ENCODE peak calls at places on chromosomes 5 and 9, in ten cellular contexts. W is SK-N-SH, D is upper lobe of left lung, J is esophagus muscularis mucosa, B is ovary, K is transverse colon, X is GM12878, G is HepG2, V is H1, M is stomach. C is an unnamed sample.

GRCh38 chr5:135034186-135034962 is at the start of gene PITX1:
- DNase-seq in W (peak; percentile 70), D (peak; percentile 87), J (no peak), B (peak; percentile 55), K (peak; percentile 65), X (no peak), G (peak; percentile 52), V (peak; percentile 80), M (peak; percentile 69), C (no peak)

GRCh38 chr5:145101246-145101645 is 733.9 kb downstream of the PRELID2 start:
- DNase-seq in W (no peak), D (no peak), J (no peak), B (no peak), K (no peak), X (no peak), G (peak; percentile 2), V (no peak), M (no peak), C (no peak)

GRCh38 chr9:38254756-38255155 is 137.7 kb upstream of the ALDH1B1 start:
- DNase-seq in W (no peak), D (no peak), J (peak; percentile 68), B (no peak), K (no peak), X (no peak), G (no peak), V (no peak), M (no peak), C (no peak)

GRCh38 chr9:81112638-81113037 is 576.7 kb downstream of the TLE1 start:
- DNase-seq in W (no peak), D (no peak), J (no peak), B (no peak), K (no peak), X (no peak), G (no peak), V (no peak), M (no peak), C (no peak)

GRCh38 chr9:38339087-38339486 is 53.4 kb upstream of the ALDH1B1 start:
- DNase-seq in W (no peak), D (no peak), J (no peak), B (no peak), K (no peak), X (peak; percentile 31), G (no peak), V (no peak), M (no peak), C (no peak)

GRCh38 chr9:70006299-70006698 is 37.3 kb upstream of the MAMDC2 start:
- DNase-seq in W (no peak), D (no peak), J (no peak), B (no peak), K (no peak), X (no peak), G (no peak), V (no peak), M (no peak), C (no peak)

GRCh38 chr5:56272765-56273164 is 39.6 kb upstream of the ANKRD55 start:
- DNase-seq in W (no peak), D (no peak), J (no peak), B (no peak), K (no peak), X (no peak), G (no peak), V (no peak), M (no peak), C (no peak)

GRCh38 chr5:139549162-139549894 is 11.8 kb upstream of the UBE2D2 start:
- DNase-seq in W (no peak), D (peak; percentile 70), J (no peak), B (no peak), K (no peak), X (no peak), G (no peak), V (no peak), M (no peak), C (no peak)

GRCh38 chr5:143791848-143792701 is 19.9 kb upstream of the HMHB1 start:
- DNase-seq in W (no peak), D (no peak), J (no peak), B (no peak), K (no peak), X (no peak), G (no peak), V (no peak), M (no peak), C (no peak)

GRCh38 chr9:96156151-96156550 is 145.8 kb downstream of the HSD17B3 start:
- DNase-seq in W (no peak), D (no peak), J (no peak), B (no peak), K (no peak), X (no peak), G (no peak), V (no peak), M (no peak), C (peak; percentile 46)

GRCh38 chr9:78856144-78856543 is 559.2 kb downstream of the PSAT1 start:
- DNase-seq in W (peak; percentile 6), D (no peak), J (no peak), B (no peak), K (no peak), X (no peak), G (no peak), V (no peak), M (no peak), C (no peak)

GRCh38 chr5:14757853-14758252 is 93.3 kb downstream of the OTULIN start:
- DNase-seq in W (no peak), D (no peak), J (no peak), B (no peak), K (no peak), X (no peak), G (no peak), V (no peak), M (no peak), C (no peak)

GRCh38 chr5:57845025-57845424 is 362.4 kb upstream of the ACTBL2 start:
- DNase-seq in W (no peak), D (no peak), J (no peak), B (no peak), K (no peak), X (no peak), G (no peak), V (no peak), M (no peak), C (no peak)

GRCh38 chr9:2276296-2276695 is 261.1 kb downstream of the SMARCA2 start:
- DNase-seq in W (no peak), D (no peak), J (no peak), B (no peak), K (no peak), X (no peak), G (no peak), V (no peak), M (no peak), C (no peak)

GRCh38 chr9:133737071-133737773 is 930 bp downstream of the SARDH start:
- DNase-seq in W (peak; percentile 72), D (peak; percentile 81), J (no peak), B (peak; percentile 30), K (no peak), X (no peak), G (no peak), V (no peak), M (peak; percentile 25), C (no peak)

GRCh38 chr5:163489745-163490075 is 15.7 kb upstream of the MAT2B start:
- DNase-seq in W (no peak), D (no peak), J (no peak), B (no peak), K (no peak), X (no peak), G (no peak), V (no peak), M (no peak), C (no peak)

GRCh38 chr5:163489055-163489744 is 16.2 kb upstream of the MAT2B start:
- DNase-seq in W (no peak), D (no peak), J (no peak), B (no peak), K (no peak), X (no peak), G (peak; percentile 18), V (peak; percentile 63), M (no peak), C (no peak)
- TF ChIP-seq CTCF in W (peak; percentile 25), D (no peak), J (no peak), B (no peak), K (no peak), X (peak; percentile 21), G (peak; percentile 57), V (peak; percentile 29), M (no peak), C (no peak)

DNA sequence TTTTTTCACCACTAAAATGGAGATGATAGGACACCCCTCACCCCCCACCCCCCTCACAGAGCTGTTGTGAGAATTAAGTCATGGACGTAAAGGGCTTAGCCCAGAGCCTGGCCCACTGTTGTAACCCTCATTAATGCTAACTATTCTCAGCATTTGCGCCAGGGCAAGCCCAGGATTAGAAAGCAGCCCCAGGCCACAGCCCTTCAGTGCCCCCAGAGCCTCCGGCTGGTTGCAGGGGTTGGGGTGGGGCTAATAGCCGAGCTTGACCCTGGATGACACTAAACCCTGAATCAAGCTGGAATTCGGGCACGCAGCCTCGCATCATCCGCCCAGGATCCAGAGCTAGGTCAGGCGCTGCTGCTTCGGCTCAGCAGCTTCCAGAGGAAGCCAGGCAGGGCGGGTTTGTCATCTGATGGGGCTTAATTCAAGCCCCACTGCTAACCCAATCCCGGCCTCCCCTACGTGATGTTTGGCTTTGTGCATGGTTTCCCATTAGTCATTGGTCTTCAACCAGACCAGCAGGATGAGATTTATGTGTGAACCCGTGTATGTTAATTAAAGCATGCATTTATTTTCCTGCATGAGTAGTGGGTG is 1.2 kb upstream of the MEGF9 start:
- DNase-seq in W (peak; percentile 53), D (peak; percentile 43), J (no peak), B (peak; percentile 75), K (peak; percentile 23), X (no peak), G (no peak), V (peak; percentile 62), M (no peak), C (peak; percentile 43)
- TF ChIP-seq EP300 in W (no peak), D (no peak), J (no peak), B (no peak), K (no peak), X (no peak), G (no peak), V (no peak), M (no peak), C (no peak)

DNA sequence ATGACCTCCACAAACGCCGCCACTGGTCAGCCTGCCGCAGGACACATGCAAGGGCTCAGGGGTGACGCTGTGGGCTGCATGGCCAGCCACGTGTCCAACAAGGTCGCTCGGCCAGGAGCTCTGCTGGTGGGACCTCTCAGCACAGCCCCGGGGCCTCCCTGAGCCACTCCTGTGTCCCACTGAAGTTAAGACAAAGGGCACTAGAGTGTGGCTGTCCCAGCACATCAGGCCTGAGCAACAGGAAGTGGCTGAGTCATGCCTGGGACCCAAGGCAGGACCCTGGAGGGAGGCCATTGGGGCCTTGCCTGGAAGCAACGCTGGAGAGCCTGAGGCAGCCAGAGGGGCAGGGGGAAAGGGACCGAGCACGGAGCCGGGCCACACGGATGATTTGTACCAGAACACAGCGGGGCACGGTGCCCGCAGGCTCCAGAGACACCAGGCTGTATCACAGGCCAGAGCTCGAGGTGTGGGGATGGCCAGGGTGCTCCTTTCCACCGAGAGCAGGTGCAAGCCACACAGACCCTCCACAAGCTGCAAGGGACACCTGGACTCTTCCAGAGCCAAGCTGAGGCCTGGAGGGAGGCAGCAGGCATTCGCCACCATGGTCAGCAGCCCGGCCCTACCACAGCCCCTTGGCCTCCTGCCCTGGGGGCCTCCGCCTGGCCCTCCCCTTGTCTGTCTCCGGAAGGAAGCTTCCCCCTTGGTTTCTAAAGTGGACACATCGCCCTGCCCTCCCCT is 6.5 kb upstream of the TMEM210 start:
- DNase-seq in W (no peak), D (peak; percentile 67), J (no peak), B (no peak), K (no peak), X (no peak), G (no peak), V (no peak), M (no peak), C (no peak)
- H3K36me3 ChIP-seq in W (no peaks in the 10 kb centered on the region), D (peaks cover 58% of the 10 kb centered on the region), J (peaks cover 57% of the 10 kb centered on the region), B (no peaks in the 10 kb centered on the region), K (peaks cover 32% of the 10 kb centered on the region), X (peaks cover 4% of the 10 kb centered on the region), G (peaks cover 18% of the 10 kb centered on the region), V (no peaks in the 10 kb centered on the region), M (peaks cover 61% of the 10 kb centered on the region), C (peaks cover 42% of the 10 kb centered on the region)

GRCh38 chr5:110267714-110268113 is 458.8 kb downstream of the TMEM232 start:
- DNase-seq in W (no peak), D (no peak), J (no peak), B (no peak), K (no peak), X (no peak), G (no peak), V (no peak), M (no peak), C (no peak)
- TF ChIP-seq CTCF in W (peak; percentile 19), D (no peak), J (no peak), B (no peak), K (no peak), X (no peak), G (no peak), V (no peak), M (no peak), C (no peak)

C was measured in tibial nerve.